ENCODE peak calls at places on chromosome 9, in nine cellular contexts. R is HEK293T; J is HTR-8/SVneo; H is T follicular helper cell; E is CD14-positive monocyte; K is HL-60; A is nucleus accumbens; U is A172; V is naive thymus-derived CD8-positive, alpha-beta T cell. Z is an unnamed sample.

GRCh38 chr9:89608646-89609335 is 4.0 kb downstream of the GADD45G start:
- DNase-seq in R (no peak), J (no peak), H (no peak), E (no peak), K (no peak), A (no peak), U (no peak), V (no peak), Z (no peak)

GRCh38 chr9:70392850-70393249 is 21.6 kb downstream of the KLF9 start:
- DNase-seq in R (no peak), J (no peak), H (no peak), E (no peak), K (no peak), A (no peak), U (no peak), V (no peak), Z (no peak)

GRCh38 chr9:137524597-137525317 is 25.4 kb downstream of the PNPLA7 start:
- DNase-seq in R (no peak), J (no peak), H (no peak), E (no peak), K (no peak), A (no peak), U (no peak), V (no peak), Z (no peak)

GRCh38 chr9:134359493-134360179 is 33.4 kb downstream of the RXRA start:
- DNase-seq in R (no peak), J (no peak), H (no peak), E (no peak), K (peak; percentile 58), A (no peak), U (no peak), V (no peak), Z (no peak)

GRCh38 chr9:83403864-83404263 is 134.3 kb downstream of the FRMD3 start:
- DNase-seq in R (no peak), J (no peak), H (no peak), E (no peak), K (no peak), A (peak; percentile 32), U (peak; percentile 18), V (no peak), Z (peak; percentile 9)

GRCh38 chr9:133939386-133939785 is 52.7 kb downstream of the VAV2 start:
- DNase-seq in R (no peak), J (no peak), H (no peak), E (no peak), K (no peak), A (no peak), U (no peak), V (no peak), Z (no peak)

GRCh38 chr9:101311759-101312420 is 72.9 kb downstream of the BAAT start:
- DNase-seq in R (peak; percentile 36), J (peak; percentile 41), H (no peak), E (no peak), K (peak; percentile 54), A (no peak), U (peak; percentile 83), V (no peak), Z (no peak)

GRCh38 chr9:27701664-27702063 is 128.4 kb upstream of the C9orf72 start:
- DNase-seq in R (no peak), J (no peak), H (no peak), E (peak; percentile 84), K (peak; percentile 49), A (no peak), U (no peak), V (no peak), Z (no peak)

GRCh38 chr9:137676998-137677397 is 58.2 kb downstream of the EHMT1 start:
- DNase-seq in R (no peak), J (no peak), H (no peak), E (no peak), K (peak; percentile 42), A (no peak), U (no peak), V (no peak), Z (no peak)

GRCh38 chr9:131266301-131267229 is 9.7 kb downstream of the FAM78A start:
- DNase-seq in R (no peak), J (no peak), H (peak; percentile 33), E (peak; percentile 48), K (peak; percentile 69), A (no peak), U (peak; percentile 6), V (no peak), Z (no peak)

GRCh38 chr9:89342948-89343347 is 24.6 kb downstream of the SECISBP2 start:
- DNase-seq in R (no peak), J (no peak), H (no peak), E (no peak), K (no peak), A (no peak), U (no peak), V (no peak), Z (no peak)

GRCh38 chr9:72808446-72808768 is 144.4 kb downstream of the ALDH1A1 start:
- DNase-seq in R (no peak), J (no peak), H (no peak), E (no peak), K (no peak), A (no peak), U (no peak), V (no peak), Z (no peak)

GRCh38 chr9:72506615-72507014 is 14.8 kb upstream of the TMC1 start:
- DNase-seq in R (no peak), J (no peak), H (no peak), E (no peak), K (no peak), A (no peak), U (no peak), V (no peak), Z (no peak)

GRCh38 chr9:121674952-121675351 is 23.5 kb downstream of the DAB2IP start:
- DNase-seq in R (no peak), J (no peak), H (no peak), E (no peak), K (no peak), A (peak; percentile 45), U (peak; percentile 80), V (no peak), Z (no peak)

GRCh38 chr9:122091682-122092592 is 1.2 kb downstream of the TTLL11 start:
- DNase-seq in R (no peak), J (no peak), H (no peak), E (no peak), K (no peak), A (no peak), U (no peak), V (no peak), Z (no peak)

GRCh38 chr9:98097836-98098235 is 21.2 kb downstream of the TRIM14 start:
- DNase-seq in R (no peak), J (no peak), H (no peak), E (no peak), K (no peak), A (no peak), U (no peak), V (no peak), Z (no peak)

GRCh38 chr9:89899476-89900047 is 294.8 kb downstream of the GADD45G start:
- DNase-seq in R (no peak), J (no peak), H (no peak), E (no peak), K (no peak), A (no peak), U (peak; percentile 42), V (no peak), Z (no peak)

GRCh38 chr9:134163374-134164196 is 779 bp downstream of the RNU6ATAC start:
- DNase-seq in R (peak; percentile 20), J (no peak), H (peak; percentile 63), E (no peak), K (no peak), A (peak; percentile 51), U (no peak), V (peak; percentile 56), Z (peak; percentile 60)

GRCh38 chr9:91711755-91712591 is 238.1 kb downstream of the ROR2 start:
- DNase-seq in R (no peak), J (no peak), H (peak; percentile 7), E (peak; percentile 75), K (peak; percentile 82), A (no peak), U (peak; percentile 52), V (no peak), Z (no peak)

GRCh38 chr9:121599186-121599871 is 52.1 kb upstream of the DAB2IP start:
- DNase-seq in R (peak; percentile 78), J (peak; percentile 81), H (no peak), E (no peak), K (no peak), A (peak; percentile 23), U (no peak), V (no peak), Z (no peak)

GRCh38 chr9:106333487-106333886 is 529.5 kb upstream of the ZNF462 start:
- DNase-seq in R (no peak), J (no peak), H (no peak), E (no peak), K (no peak), A (no peak), U (no peak), V (no peak), Z (no peak)

GRCh38 chr9:130117816-130118632 is 54.2 kb upstream of the NCS1 start:
- DNase-seq in R (no peak), J (no peak), H (no peak), E (no peak), K (no peak), A (no peak), U (peak; percentile 5), V (no peak), Z (no peak)

GRCh38 chr9:14531424-14532269 is 161.6 kb downstream of the ZDHHC21 start:
- DNase-seq in R (no peak), J (no peak), H (no peak), E (no peak), K (no peak), A (no peak), U (no peak), V (no peak), Z (no peak)

GRCh38 chr9:75892168-75892901 is 1.9 kb downstream of the PCSK5 start:
- DNase-seq in R (peak; percentile 22), J (no peak), H (no peak), E (no peak), K (no peak), A (peak; percentile 37), U (no peak), V (peak; percentile 20), Z (no peak)

GRCh38 chr9:70046274-70047070 is 2.8 kb downstream of the MAMDC2 start:
- DNase-seq in R (no peak), J (peak; percentile 74), H (no peak), E (no peak), K (no peak), A (no peak), U (peak; percentile 45), V (no peak), Z (no peak)

GRCh38 chr9:96646081-96646991 is 8.8 kb downstream of the PRXL2C start:
- DNase-seq in R (no peak), J (no peak), H (no peak), E (peak; percentile 72), K (peak; percentile 84), A (no peak), U (peak; percentile 26), V (no peak), Z (no peak)

GRCh38 chr9:37976714-37977477 is 73.0 kb upstream of the SLC25A51 start:
- DNase-seq in R (no peak), J (no peak), H (no peak), E (no peak), K (no peak), A (peak; percentile 29), U (no peak), V (no peak), Z (no peak)

GRCh38 chr9:37485389-37486255 is at the start of gene POLR1E:
- DNase-seq in R (peak; percentile 99), J (peak; percentile 98), H (peak; percentile 93), E (peak; percentile 90), K (peak; percentile 95), A (peak; percentile 93), U (peak; percentile 82), V (peak; percentile 96), Z (peak; percentile 95)

GRCh38 chr9:97419315-97419867 is 7.5 kb downstream of the TDRD7 start:
- DNase-seq in R (no peak), J (no peak), H (no peak), E (no peak), K (no peak), A (no peak), U (peak; percentile 46), V (no peak), Z (no peak)

GRCh38 chr9:38682713-38683112 is 37.2 kb downstream of the FAM240B start:
- DNase-seq in R (no peak), J (peak; percentile 61), H (no peak), E (no peak), K (no peak), A (no peak), U (peak; percentile 93), V (no peak), Z (no peak)

GRCh38 chr9:304519-305185 is 90.0 kb downstream of the DOCK8 start:
- DNase-seq in R (no peak), J (no peak), H (peak; percentile 30), E (no peak), K (no peak), A (no peak), U (peak; percentile 2), V (no peak), Z (no peak)